ENCODE peak calls at places on chromosomes 13 and 19, in nine cellular contexts. One of them, this sample, is unnamed.

GRCh38 chr13:104206450-104207044 is 1140.3 kb upstream of the SLC10A2 start:
- DNase-seq in NCI-H2081: no peak
- DNase-seq in HTR-8/SVneo: no peak
- DNase-seq in activated CD4-positive, CD25-positive, alpha-beta regulatory T cell treated with anti-CD3 and anti-CD28 coated beads, Interleukin-2, amount 50 U/mL, for 16 hours: no peak
- DNase-seq in T-helper 1 cell: no peak
- DNase-seq in kidney glomerular epithelial cell: no peak
- DNase-seq in ELR: no peak
- DNase-seq in T1000: no peak
- DNase-seq in activated naive CD8-positive, alpha-beta T cell treated with anti-CD3 and anti-CD28 coated beads, Interleukin-2, amount 50 U/mL, for 24 hours: no peak
- DNase-seq in this sample: no peak

GRCh38 chr19:13056052-13056660 is 46.5 kb downstream of the LYL1 start:
- DNase-seq in T1000: peak
- DNase-seq in activated naive CD8-positive, alpha-beta T cell treated with anti-CD3 and anti-CD28 coated beads, Interleukin-2, amount 50 U/mL, for 24 hours: no peak
- DNase-seq in HTR-8/SVneo: peak
- DNase-seq in T-helper 1 cell: no peak
- DNase-seq in kidney glomerular epithelial cell: peak
- DNase-seq in ELR: peak
- DNase-seq in NCI-H2081: no peak
- DNase-seq in activated CD4-positive, CD25-positive, alpha-beta regulatory T cell treated with anti-CD3 and anti-CD28 coated beads, Interleukin-2, amount 50 U/mL, for 16 hours: no peak
- DNase-seq in this sample: peak

GRCh38 chr19:8111376-8111775 is 38.0 kb downstream of the FBN3 start:
- DNase-seq in T-helper 1 cell: no peak
- DNase-seq in activated naive CD8-positive, alpha-beta T cell treated with anti-CD3 and anti-CD28 coated beads, Interleukin-2, amount 50 U/mL, for 24 hours: no peak
- DNase-seq in ELR: no peak
- DNase-seq in HTR-8/SVneo: no peak
- DNase-seq in kidney glomerular epithelial cell: no peak
- DNase-seq in NCI-H2081: no peak
- DNase-seq in activated CD4-positive, CD25-positive, alpha-beta regulatory T cell treated with anti-CD3 and anti-CD28 coated beads, Interleukin-2, amount 50 U/mL, for 16 hours: no peak
- DNase-seq in T1000: no peak
- DNase-seq in this sample: no peak

GRCh38 chr13:42548731-42549554 is 25.0 kb upstream of the TNFSF11 start:
- DNase-seq in T-helper 1 cell: no peak
- DNase-seq in activated CD4-positive, CD25-positive, alpha-beta regulatory T cell treated with anti-CD3 and anti-CD28 coated beads, Interleukin-2, amount 50 U/mL, for 16 hours: no peak
- DNase-seq in T1000: no peak
- DNase-seq in NCI-H2081: no peak
- DNase-seq in HTR-8/SVneo: no peak
- DNase-seq in kidney glomerular epithelial cell: no peak
- DNase-seq in ELR: no peak
- DNase-seq in activated naive CD8-positive, alpha-beta T cell treated with anti-CD3 and anti-CD28 coated beads, Interleukin-2, amount 50 U/mL, for 24 hours: peak
- DNase-seq in this sample: no peak

GRCh38 chr19:2242811-2243210 is 6.2 kb downstream of the SF3A2 start:
- DNase-seq in T1000: no peak
- DNase-seq in T-helper 1 cell: no peak
- DNase-seq in HTR-8/SVneo: no peak
- DNase-seq in ELR: no peak
- DNase-seq in activated CD4-positive, CD25-positive, alpha-beta regulatory T cell treated with anti-CD3 and anti-CD28 coated beads, Interleukin-2, amount 50 U/mL, for 16 hours: no peak
- DNase-seq in activated naive CD8-positive, alpha-beta T cell treated with anti-CD3 and anti-CD28 coated beads, Interleukin-2, amount 50 U/mL, for 24 hours: no peak
- DNase-seq in kidney glomerular epithelial cell: no peak
- DNase-seq in NCI-H2081: no peak
- DNase-seq in this sample: no peak

GRCh38 chr13:74128171-74128767 is 5.9 kb downstream of the KLF12 start:
- DNase-seq in ELR: peak
- DNase-seq in T-helper 1 cell: no peak
- DNase-seq in T1000: no peak
- DNase-seq in activated CD4-positive, CD25-positive, alpha-beta regulatory T cell treated with anti-CD3 and anti-CD28 coated beads, Interleukin-2, amount 50 U/mL, for 16 hours: no peak
- DNase-seq in NCI-H2081: no peak
- DNase-seq in kidney glomerular epithelial cell: peak
- DNase-seq in HTR-8/SVneo: no peak
- DNase-seq in activated naive CD8-positive, alpha-beta T cell treated with anti-CD3 and anti-CD28 coated beads, Interleukin-2, amount 50 U/mL, for 24 hours: peak
- DNase-seq in this sample: no peak

GRCh38 chr19:7258840-7259395 is 35.3 kb downstream of the INSR start:
- DNase-seq in NCI-H2081: no peak
- DNase-seq in T-helper 1 cell: no peak
- DNase-seq in ELR: no peak
- DNase-seq in HTR-8/SVneo: no peak
- DNase-seq in kidney glomerular epithelial cell: no peak
- DNase-seq in activated naive CD8-positive, alpha-beta T cell treated with anti-CD3 and anti-CD28 coated beads, Interleukin-2, amount 50 U/mL, for 24 hours: no peak
- DNase-seq in activated CD4-positive, CD25-positive, alpha-beta regulatory T cell treated with anti-CD3 and anti-CD28 coated beads, Interleukin-2, amount 50 U/mL, for 16 hours: no peak
- DNase-seq in T1000: no peak
- DNase-seq in this sample: no peak

GRCh38 chr19:16118489-16119033 is 6.9 kb downstream of the RAB8A start:
- DNase-seq in activated CD4-positive, CD25-positive, alpha-beta regulatory T cell treated with anti-CD3 and anti-CD28 coated beads, Interleukin-2, amount 50 U/mL, for 16 hours: no peak
- DNase-seq in activated naive CD8-positive, alpha-beta T cell treated with anti-CD3 and anti-CD28 coated beads, Interleukin-2, amount 50 U/mL, for 24 hours: peak
- DNase-seq in NCI-H2081: no peak
- DNase-seq in T-helper 1 cell: no peak
- DNase-seq in T1000: no peak
- DNase-seq in ELR: no peak
- DNase-seq in kidney glomerular epithelial cell: no peak
- DNase-seq in HTR-8/SVneo: no peak
- DNase-seq in this sample: no peak

GRCh38 chr13:42658019-42658418 is 84.1 kb downstream of the TNFSF11 start:
- DNase-seq in activated CD4-positive, CD25-positive, alpha-beta regulatory T cell treated with anti-CD3 and anti-CD28 coated beads, Interleukin-2, amount 50 U/mL, for 16 hours: no peak
- DNase-seq in HTR-8/SVneo: no peak
- DNase-seq in T-helper 1 cell: no peak
- DNase-seq in activated naive CD8-positive, alpha-beta T cell treated with anti-CD3 and anti-CD28 coated beads, Interleukin-2, amount 50 U/mL, for 24 hours: no peak
- DNase-seq in NCI-H2081: no peak
- DNase-seq in T1000: no peak
- DNase-seq in kidney glomerular epithelial cell: no peak
- DNase-seq in ELR: no peak
- DNase-seq in this sample: no peak

GRCh38 chr13:111531505-111531904 is 211.1 kb downstream of the TEX29 start:
- DNase-seq in kidney glomerular epithelial cell: no peak
- DNase-seq in NCI-H2081: peak
- DNase-seq in ELR: no peak
- DNase-seq in HTR-8/SVneo: no peak
- DNase-seq in activated CD4-positive, CD25-positive, alpha-beta regulatory T cell treated with anti-CD3 and anti-CD28 coated beads, Interleukin-2, amount 50 U/mL, for 16 hours: no peak
- DNase-seq in T-helper 1 cell: no peak
- DNase-seq in T1000: no peak
- DNase-seq in activated naive CD8-positive, alpha-beta T cell treated with anti-CD3 and anti-CD28 coated beads, Interleukin-2, amount 50 U/mL, for 24 hours: no peak
- DNase-seq in this sample: peak

GRCh38 chr13:40191186-40191980 is 475.1 kb downstream of the FOXO1 start:
- DNase-seq in T1000: no peak
- DNase-seq in activated naive CD8-positive, alpha-beta T cell treated with anti-CD3 and anti-CD28 coated beads, Interleukin-2, amount 50 U/mL, for 24 hours: no peak
- DNase-seq in activated CD4-positive, CD25-positive, alpha-beta regulatory T cell treated with anti-CD3 and anti-CD28 coated beads, Interleukin-2, amount 50 U/mL, for 16 hours: no peak
- DNase-seq in T-helper 1 cell: no peak
- DNase-seq in HTR-8/SVneo: no peak
- DNase-seq in NCI-H2081: no peak
- DNase-seq in ELR: no peak
- DNase-seq in kidney glomerular epithelial cell: peak
- DNase-seq in this sample: no peak

GRCh38 chr13:109012115-109012514 is 382.7 kb downstream of the MYO16 start:
- DNase-seq in ELR: no peak
- DNase-seq in kidney glomerular epithelial cell: no peak
- DNase-seq in T1000: no peak
- DNase-seq in T-helper 1 cell: no peak
- DNase-seq in activated CD4-positive, CD25-positive, alpha-beta regulatory T cell treated with anti-CD3 and anti-CD28 coated beads, Interleukin-2, amount 50 U/mL, for 16 hours: no peak
- DNase-seq in NCI-H2081: no peak
- DNase-seq in activated naive CD8-positive, alpha-beta T cell treated with anti-CD3 and anti-CD28 coated beads, Interleukin-2, amount 50 U/mL, for 24 hours: no peak
- DNase-seq in HTR-8/SVneo: no peak
- DNase-seq in this sample: no peak

GRCh38 chr19:33225458-33225925 is at the start of gene SLC7A10:
- DNase-seq in ELR: no peak
- DNase-seq in HTR-8/SVneo: no peak
- DNase-seq in T1000: no peak
- DNase-seq in T-helper 1 cell: no peak
- DNase-seq in activated naive CD8-positive, alpha-beta T cell treated with anti-CD3 and anti-CD28 coated beads, Interleukin-2, amount 50 U/mL, for 24 hours: no peak
- DNase-seq in NCI-H2081: no peak
- DNase-seq in kidney glomerular epithelial cell: no peak
- DNase-seq in activated CD4-positive, CD25-positive, alpha-beta regulatory T cell treated with anti-CD3 and anti-CD28 coated beads, Interleukin-2, amount 50 U/mL, for 16 hours: no peak
- DNase-seq in this sample: no peak

GRCh38 chr13:25783480-25784081 is 268.2 kb downstream of the SHISA2 start:
- DNase-seq in HTR-8/SVneo: no peak
- DNase-seq in ELR: no peak
- DNase-seq in T1000: no peak
- DNase-seq in activated CD4-positive, CD25-positive, alpha-beta regulatory T cell treated with anti-CD3 and anti-CD28 coated beads, Interleukin-2, amount 50 U/mL, for 16 hours: no peak
- DNase-seq in activated naive CD8-positive, alpha-beta T cell treated with anti-CD3 and anti-CD28 coated beads, Interleukin-2, amount 50 U/mL, for 24 hours: no peak
- DNase-seq in NCI-H2081: peak
- DNase-seq in T-helper 1 cell: no peak
- DNase-seq in kidney glomerular epithelial cell: no peak
- DNase-seq in this sample: peak

GRCh38 chr13:31927219-31927653 is 104.3 kb upstream of the FRY start:
- DNase-seq in T1000: no peak
- DNase-seq in activated CD4-positive, CD25-positive, alpha-beta regulatory T cell treated with anti-CD3 and anti-CD28 coated beads, Interleukin-2, amount 50 U/mL, for 16 hours: no peak
- DNase-seq in kidney glomerular epithelial cell: no peak
- DNase-seq in ELR: no peak
- DNase-seq in T-helper 1 cell: no peak
- DNase-seq in activated naive CD8-positive, alpha-beta T cell treated with anti-CD3 and anti-CD28 coated beads, Interleukin-2, amount 50 U/mL, for 24 hours: no peak
- DNase-seq in NCI-H2081: no peak
- DNase-seq in HTR-8/SVneo: no peak
- DNase-seq in this sample: no peak

GRCh38 chr19:33796164-33797100 is at the start of gene KCTD15:
- DNase-seq in T-helper 1 cell: no peak
- DNase-seq in activated naive CD8-positive, alpha-beta T cell treated with anti-CD3 and anti-CD28 coated beads, Interleukin-2, amount 50 U/mL, for 24 hours: peak
- DNase-seq in activated CD4-positive, CD25-positive, alpha-beta regulatory T cell treated with anti-CD3 and anti-CD28 coated beads, Interleukin-2, amount 50 U/mL, for 16 hours: no peak
- DNase-seq in kidney glomerular epithelial cell: peak
- DNase-seq in HTR-8/SVneo: no peak
- DNase-seq in T1000: no peak
- DNase-seq in NCI-H2081: no peak
- DNase-seq in ELR: peak
- DNase-seq in this sample: peak

GRCh38 chr19:33301011-33301899 is 1.1 kb downstream of the CEBPA start:
- DNase-seq in kidney glomerular epithelial cell: no peak
- DNase-seq in NCI-H2081: no peak
- DNase-seq in HTR-8/SVneo: no peak
- DNase-seq in T1000: no peak
- DNase-seq in activated CD4-positive, CD25-positive, alpha-beta regulatory T cell treated with anti-CD3 and anti-CD28 coated beads, Interleukin-2, amount 50 U/mL, for 16 hours: no peak
- DNase-seq in ELR: no peak
- DNase-seq in activated naive CD8-positive, alpha-beta T cell treated with anti-CD3 and anti-CD28 coated beads, Interleukin-2, amount 50 U/mL, for 24 hours: no peak
- DNase-seq in T-helper 1 cell: no peak
- DNase-seq in this sample: peak

GRCh38 chr19:58181902-58182576 is 822 bp upstream of the ZNF274 start:
- DNase-seq in HTR-8/SVneo: peak
- DNase-seq in kidney glomerular epithelial cell: no peak
- DNase-seq in ELR: peak
- DNase-seq in NCI-H2081: peak
- DNase-seq in activated naive CD8-positive, alpha-beta T cell treated with anti-CD3 and anti-CD28 coated beads, Interleukin-2, amount 50 U/mL, for 24 hours: peak
- DNase-seq in T1000: peak
- DNase-seq in T-helper 1 cell: peak
- DNase-seq in activated CD4-positive, CD25-positive, alpha-beta regulatory T cell treated with anti-CD3 and anti-CD28 coated beads, Interleukin-2, amount 50 U/mL, for 16 hours: peak
- DNase-seq in this sample: no peak